ENCODE peak calls at places on chromosomes 16 and 17, in eight cellular contexts. R is CD8-positive, alpha-beta memory T cell; P is aorta; I is sigmoid colon; L is ovary; B is neuronal stem cell; S is heart right ventricle; F is CD8-positive, alpha-beta T cell. A is an unnamed sample. For H3K4me1, the result is how much of the 10 kb centered on the place peaks cover.

GRCh38 chr16:14509055-14509454 is 121.0 kb downstream of the PARN start:
- DNase-seq in R (no peak), P (no peak), I (no peak), L (no peak), B (no peak), S (no peak), F (no peak), A (no peak)

GRCh38 chr17:57145347-57145746 is 60.3 kb downstream of the AKAP1 start:
- DNase-seq in R (no peak), P (no peak), I (no peak), L (no peak), B (peak), S (no peak), F (no peak), A (no peak)

GRCh38 chr17:17724307-17724921 is 43.2 kb downstream of the RAI1 start:
- DNase-seq in R (peak), P (no peak), I (no peak), L (peak), B (peak), S (peak), F (no peak), A (no peak)

GRCh38 chr17:31533546-31534155 is 142.2 kb downstream of the RAB11FIP4 start:
- DNase-seq in R (no peak), P (peak), I (no peak), L (peak), B (peak), S (no peak), F (no peak), A (no peak)

GRCh38 chr17:81277421-81277820 is 17.7 kb downstream of the SLC38A10 start:
- DNase-seq in R (no peak), P (no peak), I (peak), L (peak), B (no peak), S (peak), F (no peak), A (no peak)

GRCh38 chr17:81484195-81484979 is 28.2 kb downstream of the ACTG1 start:
- DNase-seq in R (peak), P (peak), I (peak), L (peak), B (peak), S (peak), F (peak), A (peak)

GRCh38 chr17:3972281-3972731 is 8.1 kb upstream of the ATP2A3 start:
- DNase-seq in R (peak), P (peak), I (no peak), L (no peak), B (no peak), S (no peak), F (no peak), A (no peak)

GRCh38 chr16:50627419-50627818 is 53.7 kb downstream of the SNX20 start:
- DNase-seq in R (peak), P (peak), I (peak), L (peak), B (no peak), S (peak), F (peak), A (peak)

GRCh38 chr17:13931752-13932477 is 137.4 kb upstream of the COX10 start:
- DNase-seq in R (no peak), P (peak), I (peak), L (no peak), B (no peak), S (peak), F (no peak), A (no peak)

GRCh38 chr17:7841622-7842379 is 7.8 kb downstream of the KDM6B start:
- DNase-seq in R (peak), P (peak), I (peak), L (peak), B (peak), S (peak), F (peak), A (peak)

GRCh38 chr16:53159781-53160436 is 105.1 kb downstream of the CHD9 start:
- DNase-seq in R (peak), P (no peak), I (no peak), L (peak), B (peak), S (no peak), F (peak), A (peak)

GRCh38 chr16:55154956-55155355 is 169.0 kb upstream of the IRX6 start:
- DNase-seq in R (no peak), P (no peak), I (no peak), L (no peak), B (no peak), S (no peak), F (no peak), A (no peak)

GRCh38 chr16:3717235-3718018 is at the start of gene TRAP1:
- DNase-seq in R (peak), P (peak), I (peak), L (peak), B (peak), S (peak), F (peak), A (peak)

GRCh38 chr16:10824111-10824893 is 5.7 kb upstream of the TVP23A start:
- DNase-seq in R (no peak), P (no peak), I (no peak), L (peak), B (no peak), S (no peak), F (no peak), A (no peak)

GRCh38 chr16:68590201-68590994 is 51.3 kb downstream of the ZFP90 start:
- DNase-seq in R (peak), P (peak), I (no peak), L (peak), B (peak), S (peak), F (peak), A (peak)

GRCh38 chr16:4411684-4412083 is 4.7 kb downstream of the CORO7 start:
- DNase-seq in R (no peak), P (peak), I (peak), L (peak), B (no peak), S (peak), F (no peak), A (no peak)

GRCh38 chr16:27532088-27532810 is 17.5 kb downstream of the GTF3C1 start:
- DNase-seq in R (no peak), P (no peak), I (no peak), L (no peak), B (no peak), S (no peak), F (no peak), A (no peak)

GRCh38 chr16:54987081-54987480 is 56.4 kb downstream of the IRX5 start:
- DNase-seq in R (no peak), P (no peak), I (no peak), L (no peak), B (peak), S (no peak), F (no peak), A (no peak)

GRCh38 chr16:4404247-4404966 is 12.0 kb downstream of the CORO7 start:
- DNase-seq in R (peak), P (no peak), I (no peak), L (peak), B (no peak), S (no peak), F (peak), A (peak)

GRCh38 chr16:27408012-27408601 is 6.1 kb downstream of the IL21R start:
- DNase-seq in R (peak), P (no peak), I (no peak), L (no peak), B (no peak), S (no peak), F (peak), A (no peak)

GRCh38 chr17:35748979-35749378 is 4.1 kb downstream of the GAS2L2 start:
- DNase-seq in R (no peak), P (no peak), I (no peak), L (no peak), B (no peak), S (no peak), F (no peak), A (no peak)

GRCh38 chr17:29019475-29020181 is 13.8 kb upstream of the SEZ6 start:
- DNase-seq in R (no peak), P (no peak), I (no peak), L (no peak), B (no peak), S (no peak), F (no peak), A (no peak)

GRCh38 chr17:652310-652709 is 62.3 kb downstream of the VPS53 start:
- DNase-seq in R (no peak), P (peak), I (peak), L (no peak), B (no peak), S (peak), F (no peak), A (no peak)

GRCh38 chr16:77677129-77677528 is 45.2 kb upstream of the NUDT7 start:
- DNase-seq in R (no peak), P (no peak), I (no peak), L (no peak), B (no peak), S (no peak), F (no peak), A (no peak)

GRCh38 chr17:78383725-78384471 is 5.4 kb downstream of the PGS1 start:
- DNase-seq in R (no peak), P (peak), I (peak), L (no peak), B (no peak), S (peak), F (peak), A (peak)

GRCh38 chr16:59192551-59193199 is 458.6 kb upstream of the GOT2 start:
- DNase-seq in R (no peak), P (peak), I (no peak), L (no peak), B (peak), S (no peak), F (peak), A (peak)

GRCh38 chr17:55420067-55420775 is 1.4 kb downstream of the MMD start:
- DNase-seq in R (peak), P (no peak), I (no peak), L (no peak), B (no peak), S (no peak), F (peak), A (peak)

GRCh38 chr17:80082403-80083135 is 18.8 kb upstream of the GAA start:
- DNase-seq in R (peak), P (no peak), I (peak), L (peak), B (peak), S (no peak), F (peak), A (peak)

GRCh38 chr17:66717680-66718079 is 117.2 kb upstream of the CACNG5 start:
- DNase-seq in R (no peak), P (no peak), I (no peak), L (no peak), B (no peak), S (no peak), F (no peak), A (no peak)

GRCh38 chr17:75604034-75604695 is 16.6 kb downstream of the MYO15B start:
- DNase-seq in R (no peak), P (no peak), I (peak), L (no peak), B (no peak), S (no peak), F (no peak), A (no peak)

GRCh38 chr16:86061771-86062170 is 162.8 kb downstream of the IRF8 start:
- DNase-seq in R (no peak), P (no peak), I (no peak), L (no peak), B (no peak), S (no peak), F (no peak), A (no peak)

GRCh38 chr16:12215302-12216105 is 239.0 kb downstream of the SNX29 start:
- DNase-seq in R (no peak), P (no peak), I (no peak), L (no peak), B (peak), S (no peak), F (no peak), A (no peak)

GRCh38 chr17:58455491-58455890 is 32.7 kb downstream of the HSF5 start:
- DNase-seq in R (no peak), P (no peak), I (no peak), L (no peak), B (no peak), S (no peak), F (no peak), A (no peak)

GRCh38 chr17:79520893-79521210 is 90.0 kb downstream of the RBFOX3 start:
- DNase-seq in R (no peak), P (no peak), I (no peak), L (no peak), B (no peak), S (no peak), F (no peak), A (no peak)

GRCh38 chr17:50099003-50099402 is 3.9 kb downstream of the PDK2 start:
- DNase-seq in R (no peak), P (peak), I (no peak), L (no peak), B (no peak), S (peak), F (no peak), A (no peak)

GRCh38 chr17:45043268-45043681 is 8.2 kb downstream of the DCAKD start:
- DNase-seq in R (no peak), P (peak), I (peak), L (no peak), B (no peak), S (peak), F (no peak), A (no peak)

GRCh38 chr16:12061336-12062055 is 85.0 kb downstream of the SNX29 start:
- DNase-seq in R (no peak), P (no peak), I (no peak), L (no peak), B (no peak), S (no peak), F (no peak), A (no peak)

GRCh38 chr17:65742433-65743312 is 181.2 kb upstream of the AXIN2 start:
- DNase-seq in R (no peak), P (no peak), I (no peak), L (no peak), B (no peak), S (no peak), F (no peak), A (peak)

GRCh38 chr17:42428141-42428944 is 5.3 kb upstream of the CAVIN1 start:
- DNase-seq in R (peak), P (peak), I (peak), L (no peak), B (peak), S (no peak), F (peak), A (peak)

DNA sequence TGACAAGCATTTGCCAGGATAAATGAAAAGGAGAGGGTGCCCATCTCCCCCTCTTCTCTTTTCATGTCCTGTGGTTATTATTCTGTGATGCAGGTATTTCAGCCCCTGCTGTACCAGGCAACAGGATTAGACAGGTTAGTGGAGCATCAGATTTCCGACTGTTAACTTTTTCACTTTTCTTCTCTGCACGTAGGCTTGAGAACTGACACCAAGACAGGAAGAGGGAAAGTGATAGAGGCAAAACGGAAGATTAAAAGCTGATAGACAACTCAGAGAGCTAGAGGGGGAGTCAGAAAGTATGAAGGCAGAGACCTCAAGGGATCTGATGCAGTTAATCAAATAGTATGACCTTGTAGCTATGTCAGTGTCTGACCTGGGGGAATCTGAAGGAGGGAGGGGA is 132.8 kb downstream of the SOX9 start:
- DNase-seq in R (no peak), P (no peak), I (no peak), L (no peak), B (no peak), S (no peak), F (no peak), A (no peak)
- H3K4me3 ChIP-seq in R (no peak), P (no peak), I (no peak), L (no peak), B (no peak), S (no peak), F (no peak), A (no peak)

DNA sequence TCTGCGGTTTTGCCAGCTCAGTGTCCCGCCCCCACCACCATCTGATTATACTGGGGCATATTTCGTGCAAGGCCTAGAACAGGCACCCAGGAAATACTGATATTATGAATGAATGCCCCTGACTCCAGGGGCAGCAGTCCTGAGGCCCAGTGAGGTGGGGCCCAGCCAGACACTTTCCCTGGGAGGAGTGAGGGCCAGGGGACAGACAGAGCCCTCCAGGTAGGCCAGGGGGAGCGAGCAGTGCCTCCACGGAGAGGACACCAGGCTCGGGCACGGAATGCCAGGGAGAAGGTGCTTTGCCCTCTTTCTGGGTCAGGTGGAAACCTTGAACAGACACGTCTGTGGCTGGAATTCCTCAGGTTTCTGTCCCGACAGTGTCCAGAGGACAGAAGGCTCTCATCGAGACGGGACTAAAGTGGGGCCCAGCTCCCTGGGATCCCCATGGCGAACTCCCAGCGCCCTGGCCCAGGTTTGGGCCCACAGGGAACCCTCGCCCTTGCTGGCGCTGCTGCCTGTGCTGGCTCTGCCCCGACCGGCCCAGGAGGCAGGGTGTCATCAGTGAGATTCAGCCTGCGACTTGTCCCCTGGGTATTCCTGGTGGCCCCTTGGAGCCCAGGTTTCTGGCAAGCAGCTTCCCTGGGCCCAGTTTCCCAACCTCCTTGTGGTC is 4.3 kb downstream of the KATNB1 start:
- DNase-seq in R (no peak), P (no peak), I (no peak), L (peak), B (no peak), S (no peak), F (no peak), A (no peak)
- H3K27ac ChIP-seq in R (no peak), P (no peak), I (no peak), L (no peak), B (no peak), S (no peak), F (no peak), A (no peak)

GRCh38 chr17:12600349-12600748 is 65.3 kb upstream of the MYOCD start:
- DNase-seq in R (no peak), P (no peak), I (no peak), L (no peak), B (no peak), S (no peak), F (no peak), A (no peak)

GRCh38 chr17:12603566-12603965 is 62.1 kb upstream of the MYOCD start:
- DNase-seq in R (no peak), P (no peak), I (no peak), L (no peak), B (no peak), S (no peak), F (no peak), A (no peak)

GRCh38 chr17:12599185-12599920 is 66.3 kb upstream of the MYOCD start:
- DNase-seq in R (no peak), P (no peak), I (no peak), L (no peak), B (no peak), S (no peak), F (no peak), A (no peak)

DNA sequence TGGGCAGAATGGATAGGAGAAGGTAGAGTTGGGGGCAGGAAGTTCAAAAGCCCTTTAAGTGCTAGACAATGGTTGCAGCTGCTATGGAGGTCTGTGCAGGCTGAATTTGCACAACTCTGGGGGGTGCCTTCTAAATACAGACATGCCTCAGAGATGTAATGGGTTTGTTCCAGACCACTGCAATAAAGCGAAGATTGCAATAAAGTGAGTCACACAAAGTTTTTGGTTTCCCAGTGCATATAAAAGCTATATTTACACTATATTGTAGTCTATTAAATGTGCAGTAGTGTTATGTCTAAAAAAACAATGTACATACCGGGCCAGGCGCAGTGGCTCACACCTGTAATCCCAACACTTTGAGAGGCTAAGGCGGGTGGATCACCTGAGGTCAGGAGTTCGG is 60.5 kb upstream of the MYOCD start:
- DNase-seq in R (no peak), P (no peak), I (no peak), L (no peak), B (no peak), S (no peak), F (no peak), A (no peak)
- H3K4me1 ChIP-seq in R (under half), P (under half), I (under half), L (under half), B (under half), S (under half), F (under half), A (under half)

DNA sequence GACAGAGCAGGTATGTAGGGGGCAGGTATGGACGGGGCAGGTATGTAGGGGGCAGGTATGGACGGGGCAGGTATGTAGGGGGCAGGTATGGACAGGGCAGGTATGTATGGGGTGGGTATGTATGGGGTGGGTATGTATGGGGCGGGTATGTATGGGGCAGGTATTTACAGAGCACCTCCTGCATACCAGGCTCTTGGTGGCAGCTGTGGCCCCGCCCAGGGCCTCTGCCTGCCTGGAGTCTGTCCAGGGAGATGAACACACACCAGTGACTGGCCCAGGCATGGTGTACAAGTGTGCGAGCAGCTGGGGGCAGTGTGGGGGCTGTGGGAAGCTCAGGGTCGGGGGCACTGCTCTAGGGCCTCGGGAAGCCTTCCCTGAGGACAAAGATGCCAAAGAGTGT is 4.4 kb downstream of the RPL3L start:
- DNase-seq in R (no peak), P (no peak), I (no peak), L (no peak), B (no peak), S (no peak), F (no peak), A (no peak)
- H3K4me3 ChIP-seq in R (no peak), P (no peak), I (no peak), L (no peak), B (no peak), S (no peak), F (no peak), A (no peak)

GRCh38 chr17:51398128-51398525 is 137.8 kb downstream of the UTP18 start:
- DNase-seq in R (no peak), P (no peak), I (no peak), L (no peak), B (no peak), S (no peak), F (no peak), A (no peak)
- H3K27ac ChIP-seq in R (no peak), P (no peak), I (no peak), L (no peak), B (no peak), S (no peak), F (no peak), A (no peak)

A was measured in CD4-positive, CD25-positive, alpha-beta regulatory T cell.